ENCODE peak calls at places on chromosomes 7 and 10, in six cellular contexts. Z is neuronal stem cell; A is AG04450; P is stomach; B is aorta; L is CD4-positive, alpha-beta T cell. V is an unnamed sample.
A peak's percentile ranks its signal among the peaks of the same experiment; 100 is the strongest.

GRCh38 chr7:136139392-136139791 is 162.2 kb upstream of the MTPN start:
- DNase-seq in P (no peak), B (no peak), A (no peak), Z (no peak), L (no peak), V (no peak)

GRCh38 chr10:27240212-27240890 is at the start of gene ACBD5:
- DNase-seq in Z (peak; percentile 73), P (peak; percentile 88), B (peak; percentile 94), A (peak; percentile 56), L (peak; percentile 64), V (peak; percentile 37)

GRCh38 chr10:22005763-22006162 is 2.2 kb upstream of the DNAJC1 start:
- DNase-seq in L (no peak), B (no peak), P (no peak), Z (no peak), A (no peak), V (no peak)

GRCh38 chr10:67005981-67006380 is 80.1 kb downstream of the LRRTM3 start:
- DNase-seq in A (no peak), P (no peak), L (no peak), B (no peak), Z (no peak), V (no peak)

GRCh38 chr10:132518572-132519381 is 18.8 kb upstream of the INPP5A start:
- DNase-seq in L (no peak), A (no peak), Z (no peak), B (peak; percentile 74), P (peak; percentile 92), V (no peak)

GRCh38 chr10:86355571-86356038 is 11.0 kb downstream of the GRID1 start:
- DNase-seq in B (peak; percentile 57), L (no peak), P (no peak), A (no peak), Z (no peak), V (peak; percentile 91)

GRCh38 chr10:129908406-129908805 is 55.7 kb downstream of the EBF3 start:
- DNase-seq in A (no peak), B (no peak), L (no peak), P (no peak), Z (no peak), V (no peak)

GRCh38 chr7:5589819-5590595 is 166.4 kb upstream of the TNRC18 start:
- DNase-seq in P (no peak), L (no peak), Z (no peak), B (no peak), A (no peak), V (no peak)

GRCh38 chr10:132607491-132607890 is 69.9 kb downstream of the INPP5A start:
- DNase-seq in L (no peak), P (no peak), Z (no peak), A (no peak), B (peak; percentile 56), V (no peak)

GRCh38 chr7:3416453-3416852 is 115.4 kb downstream of the SDK1 start:
- DNase-seq in L (no peak), Z (no peak), P (no peak), B (no peak), A (no peak), V (no peak)

GRCh38 chr10:26857991-26858706 is 2.6 kb downstream of the ABI1 start:
- DNase-seq in L (no peak), B (no peak), P (no peak), Z (no peak), A (no peak), V (no peak)

GRCh38 chr10:75294031-75294437 is 58.3 kb upstream of the COMTD1 start:
- DNase-seq in P (no peak), L (no peak), A (no peak), B (no peak), Z (no peak), V (no peak)
- H3K27ac ChIP-seq in P (peak overlapping the region; percentile 94), L (no peak overlapping the region), A (no peak overlapping the region), B (peak overlapping the region; percentile 39), Z (no peak overlapping the region), V (no peak overlapping the region)

GRCh38 chr10:32149257-32149955 is 93.2 kb upstream of the KIF5B start:
- DNase-seq in P (peak; percentile 31), A (peak; percentile 45), Z (no peak), L (no peak), B (peak; percentile 87), V (no peak)
- H3K27ac ChIP-seq in P (peak overlapping the region; percentile 49), A (peak overlapping the region; percentile 65), Z (no peak overlapping the region), L (no peak overlapping the region), B (peak overlapping the region; percentile 96), V (no peak overlapping the region)

GRCh38 chr10:114030140-114030539 is 13.5 kb upstream of the ADRB1 start:
- DNase-seq in A (no peak), P (no peak), Z (no peak), B (no peak), L (no peak), V (no peak)

GRCh38 chr10:114028425-114028824 is 15.2 kb upstream of the ADRB1 start:
- DNase-seq in B (no peak), P (no peak), A (no peak), L (no peak), Z (no peak), V (no peak)

GRCh38 chr10:114031113-114031512 is 12.6 kb upstream of the ADRB1 start:
- DNase-seq in A (no peak), L (no peak), Z (no peak), B (no peak), P (no peak), V (no peak)

GRCh38 chr10:114027951-114028350 is 15.7 kb upstream of the ADRB1 start:
- DNase-seq in A (no peak), L (no peak), P (no peak), Z (no peak), B (no peak), V (no peak)

GRCh38 chr10:114029655-114030054 is 14.0 kb upstream of the ADRB1 start:
- DNase-seq in B (no peak), P (no peak), Z (no peak), A (no peak), L (no peak), V (no peak)
- H3K27ac ChIP-seq in B (no peak overlapping the region), P (no peak overlapping the region), Z (no peak overlapping the region), A (no peak overlapping the region), L (no peak overlapping the region), V (no peak overlapping the region)

GRCh38 chr7:99132922-99133321 is 11.0 kb downstream of the SMURF1 start:
- DNase-seq in Z (no peak), P (no peak), L (no peak), B (no peak), A (peak; percentile 58), V (no peak)
- H3K27ac ChIP-seq in Z (no peak overlapping the region), P (peak overlapping the region; percentile 30), L (no peak overlapping the region), B (peak overlapping the region; percentile 30), A (peak overlapping the region; percentile 48), V (no peak overlapping the region)

DNA sequence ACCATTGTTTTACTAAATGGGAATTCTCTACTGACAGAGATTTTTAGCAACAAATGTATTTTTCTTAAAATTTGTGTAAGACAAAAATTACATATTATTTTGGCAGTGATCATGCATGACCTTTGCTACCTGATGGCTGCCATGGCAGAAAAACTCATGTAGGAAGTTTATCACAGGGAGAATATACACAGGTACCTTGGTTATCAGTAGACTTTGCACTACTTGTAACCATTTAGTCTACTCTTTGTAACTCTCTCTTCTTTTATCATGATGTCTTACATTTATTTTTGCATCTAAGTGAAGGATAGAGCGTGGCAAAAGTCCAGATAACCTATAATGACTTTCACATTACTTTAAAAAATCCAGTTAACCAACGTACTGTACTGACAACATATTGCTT is 34.1 kb downstream of the REEP3 start:
- DNase-seq in P (no peak), L (no peak), B (no peak), A (no peak), Z (no peak), V (no peak)
- H3K27ac ChIP-seq in P (peak overlapping the region; percentile 35), L (no peak overlapping the region), B (no peak overlapping the region), A (no peak overlapping the region), Z (no peak overlapping the region), V (no peak overlapping the region)

DNA sequence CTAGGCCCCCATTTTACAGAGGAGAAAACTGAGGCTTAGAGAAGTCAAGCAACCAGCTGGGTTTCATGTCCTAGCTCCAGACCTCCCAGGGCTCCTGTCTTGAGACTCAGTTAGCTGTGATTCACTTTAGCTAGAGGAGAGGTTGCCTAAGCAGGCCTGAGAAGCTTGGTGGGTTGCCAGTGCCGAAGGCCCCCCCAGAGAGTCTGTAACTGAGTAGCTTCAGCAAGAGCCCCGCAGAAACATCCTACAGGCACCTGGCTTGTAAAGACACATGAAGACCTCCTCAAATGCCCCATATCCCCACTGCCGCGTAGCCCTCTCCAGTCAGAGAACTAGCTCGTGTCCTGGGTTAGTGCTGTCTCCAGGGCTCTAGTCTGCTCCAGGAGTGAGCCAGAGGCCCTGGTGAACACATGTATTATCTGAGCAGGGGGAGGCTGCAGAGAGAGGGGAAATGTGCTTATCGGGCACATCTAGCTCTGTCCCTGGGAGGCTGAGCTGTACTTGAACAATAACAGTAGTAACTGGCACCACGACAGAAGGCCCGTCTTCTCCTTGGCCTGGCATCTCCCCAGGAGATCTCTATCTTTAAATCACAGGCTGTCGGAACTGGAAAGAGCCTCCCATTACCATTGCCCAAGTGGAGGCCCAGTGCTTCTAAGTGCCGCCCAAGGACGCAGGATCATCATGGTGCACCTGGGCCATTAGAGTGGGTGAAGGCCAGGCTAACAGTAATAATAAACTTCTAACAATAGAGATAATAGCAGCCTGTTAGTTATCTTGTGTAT is 28.9 kb downstream of the UNC5B start:
- DNase-seq in Z (no peak), B (no peak), L (no peak), P (no peak), A (no peak), V (no peak)
- H3K27ac ChIP-seq in Z (no peak overlapping the region), B (no peak overlapping the region), L (no peak overlapping the region), P (peak overlapping the region; percentile 57), A (peak overlapping the region; percentile 47), V (peak overlapping the region; percentile 79)

GRCh38 chr10:62584726-62585125 is 210.6 kb downstream of the ZNF365 start:
- DNase-seq in Z (no peak), B (no peak), A (no peak), L (no peak), P (no peak), V (no peak)

GRCh38 chr10:62582098-62582705 is 208.0 kb downstream of the ZNF365 start:
- DNase-seq in Z (no peak), A (no peak), B (no peak), P (no peak), L (no peak), V (no peak)

GRCh38 chr10:62585211-62585758 is 211.1 kb downstream of the ZNF365 start:
- DNase-seq in P (no peak), B (no peak), A (no peak), L (no peak), Z (no peak), V (no peak)

GRCh38 chr10:62582804-62583208 is 208.6 kb downstream of the ZNF365 start:
- DNase-seq in B (peak; percentile 83), A (peak; percentile 86), L (no peak), P (peak; percentile 30), Z (no peak), V (no peak)

GRCh38 chr10:62584216-62584615 is 210.0 kb downstream of the ZNF365 start:
- DNase-seq in B (no peak), P (no peak), L (no peak), Z (no peak), A (peak; percentile 90), V (no peak)
- H3K27ac ChIP-seq in B (no peak overlapping the region), P (no peak overlapping the region), L (no peak overlapping the region), Z (no peak overlapping the region), A (peak overlapping the region; percentile 77), V (no peak overlapping the region)

GRCh38 chr10:44413416-44413815 is 28.5 kb upstream of the CXCL12 start:
- DNase-seq in L (no peak), A (no peak), P (no peak), B (no peak), Z (no peak), V (no peak)
- H3K27ac ChIP-seq in L (no peak overlapping the region), A (no peak overlapping the region), P (no peak overlapping the region), B (no peak overlapping the region), Z (no peak overlapping the region), V (no peak overlapping the region)

GRCh38 chr7:107937514-107937913 is 46.5 kb downstream of the DLD start:
- DNase-seq in A (no peak), Z (no peak), P (no peak), L (no peak), B (no peak), V (no peak)
- H3K27ac ChIP-seq in A (no peak overlapping the region), Z (no peak overlapping the region), P (peak overlapping the region; percentile 75), L (no peak overlapping the region), B (peak overlapping the region; percentile 25), V (no peak overlapping the region)